ENCODE peak calls at places on chromosomes 13 and 19, in six cellular contexts. K, X, G, U, Y and N are unnamed samples.

GRCh38 chr19:39211731-39212376 is 7.8 kb upstream of the SYCN start:
- DNase-seq in K (no peak), X (no peak), G (no peak), U (no peak), Y (no peak), N (no peak)

GRCh38 chr19:8213827-8214672 is 4.9 kb downstream of the CERS4 start:
- DNase-seq in K (no peak), X (no peak), G (no peak), U (no peak), Y (no peak), N (no peak)

GRCh38 chr19:46076031-46076880 is 35.5 kb upstream of the IGFL4 start:
- DNase-seq in K (no peak), X (no peak), G (no peak), U (no peak), Y (no peak), N (no peak)

GRCh38 chr13:37791699-37792098 is 77.9 kb downstream of the TRPC4 start:
- DNase-seq in K (no peak), X (no peak), G (no peak), U (no peak), Y (no peak), N (no peak)

GRCh38 chr13:73722120-73722519 is 412.1 kb downstream of the KLF12 start:
- DNase-seq in K (no peak), X (no peak), G (no peak), U (no peak), Y (no peak), N (no peak)

GRCh38 chr13:111623170-111623569 is 302.7 kb downstream of the TEX29 start:
- DNase-seq in K (no peak), X (no peak), G (no peak), U (no peak), Y (no peak), N (no peak)

GRCh38 chr19:19110410-19111137 is 27.7 kb downstream of the TMEM161A start:
- DNase-seq in K (no peak), X (peak), G (peak), U (peak), Y (no peak), N (peak)

GRCh38 chr19:47445937-47446402 is 25.7 kb downstream of the SLC8A2 start:
- DNase-seq in K (peak), X (peak), G (peak), U (peak), Y (peak), N (peak)

GRCh38 chr13:34076319-34076718 is 258.4 kb downstream of the RFC3 start:
- DNase-seq in K (no peak), X (no peak), G (no peak), U (no peak), Y (no peak), N (no peak)

GRCh38 chr13:113656831-113657671 is 947 bp downstream of the ATP4B start:
- DNase-seq in K (no peak), X (no peak), G (peak), U (peak), Y (peak), N (no peak)

GRCh38 chr19:49425922-49426592 is 869 bp downstream of the GFY start:
- DNase-seq in K (no peak), X (peak), G (no peak), U (peak), Y (no peak), N (no peak)

GRCh38 chr19:4730740-4731171 is 7.1 kb upstream of the DPP9 start:
- DNase-seq in K (peak), X (no peak), G (no peak), U (peak), Y (no peak), N (peak)

GRCh38 chr19:40366697-40367561 is 18.4 kb downstream of the PLD3 start:
- DNase-seq in K (no peak), X (peak), G (no peak), U (peak), Y (no peak), N (no peak)

GRCh38 chr13:98265669-98266551 is 88.8 kb upstream of the RNF113B start:
- DNase-seq in K (no peak), X (no peak), G (no peak), U (no peak), Y (no peak), N (no peak)

GRCh38 chr19:35513231-35513974 is at the start of gene DMKN:
- DNase-seq in K (no peak), X (no peak), G (no peak), U (no peak), Y (no peak), N (no peak)

GRCh38 chr19:38649305-38650179 is 2.1 kb downstream of the ACTN4 start:
- DNase-seq in K (no peak), X (no peak), G (no peak), U (no peak), Y (no peak), N (no peak)

GRCh38 chr19:10407102-10407501 is 3.8 kb upstream of the CDC37 start:
- DNase-seq in K (no peak), X (no peak), G (no peak), U (no peak), Y (no peak), N (no peak)